ENCODE peak calls at places on chromosomes 16 and 17, in nine cellular contexts. One of them, this sample, is unnamed.

GRCh38 chr16:1871974-1872635 is at the start of gene MEIOB:
- DNase-seq in HepG2: no peak
- DNase-seq in prostate gland: no peak
- DNase-seq in AG04450: no peak
- DNase-seq in fibroblast of mammary gland: no peak
- DNase-seq in fibroblast of villous mesenchyme: peak; percentile 38
- DNase-seq in BE2C: peak; percentile 83
- DNase-seq in brain microvascular endothelial cell: peak; percentile 2
- DNase-seq in heart left ventricle: no peak
- DNase-seq in this sample: peak; percentile 19

GRCh38 chr17:6361733-6362132 is 73.2 kb downstream of the AIPL1 start:
- DNase-seq in fibroblast of mammary gland: no peak
- DNase-seq in fibroblast of villous mesenchyme: no peak
- DNase-seq in AG04450: no peak
- DNase-seq in HepG2: no peak
- DNase-seq in prostate gland: no peak
- DNase-seq in heart left ventricle: no peak
- DNase-seq in brain microvascular endothelial cell: no peak
- DNase-seq in BE2C: no peak
- DNase-seq in this sample: peak; percentile 16

GRCh38 chr17:79214940-79215604 is 140.4 kb downstream of the ENGASE start:
- DNase-seq in fibroblast of villous mesenchyme: no peak
- DNase-seq in heart left ventricle: no peak
- DNase-seq in AG04450: no peak
- DNase-seq in BE2C: no peak
- DNase-seq in fibroblast of mammary gland: no peak
- DNase-seq in brain microvascular endothelial cell: no peak
- DNase-seq in HepG2: no peak
- DNase-seq in prostate gland: no peak
- DNase-seq in this sample: no peak

GRCh38 chr17:37358098-37358829 is 17.5 kb upstream of the C17orf78 start:
- DNase-seq in brain microvascular endothelial cell: peak; percentile 47
- DNase-seq in heart left ventricle: peak; percentile 50
- DNase-seq in BE2C: peak; percentile 84
- DNase-seq in fibroblast of mammary gland: peak; percentile 42
- DNase-seq in prostate gland: peak; percentile 68
- DNase-seq in fibroblast of villous mesenchyme: peak; percentile 67
- DNase-seq in HepG2: peak; percentile 81
- DNase-seq in AG04450: no peak
- DNase-seq in this sample: peak; percentile 58

GRCh38 chr16:66129196-66129595 is 237.3 kb upstream of the CDH5 start:
- DNase-seq in BE2C: no peak
- DNase-seq in brain microvascular endothelial cell: no peak
- DNase-seq in AG04450: no peak
- DNase-seq in heart left ventricle: no peak
- DNase-seq in prostate gland: no peak
- DNase-seq in fibroblast of mammary gland: no peak
- DNase-seq in fibroblast of villous mesenchyme: no peak
- DNase-seq in HepG2: no peak
- DNase-seq in this sample: no peak

GRCh38 chr16:10629592-10629963 is 49.2 kb upstream of the EMP2 start:
- DNase-seq in AG04450: no peak
- DNase-seq in fibroblast of mammary gland: no peak
- DNase-seq in heart left ventricle: no peak
- DNase-seq in brain microvascular endothelial cell: no peak
- DNase-seq in prostate gland: no peak
- DNase-seq in BE2C: no peak
- DNase-seq in fibroblast of villous mesenchyme: no peak
- DNase-seq in HepG2: no peak
- DNase-seq in this sample: no peak

GRCh38 chr16:71708696-71709095 is 15.8 kb downstream of the PHLPP2 start:
- DNase-seq in fibroblast of mammary gland: no peak
- DNase-seq in HepG2: no peak
- DNase-seq in AG04450: no peak
- DNase-seq in brain microvascular endothelial cell: no peak
- DNase-seq in fibroblast of villous mesenchyme: no peak
- DNase-seq in prostate gland: no peak
- DNase-seq in heart left ventricle: no peak
- DNase-seq in BE2C: no peak
- DNase-seq in this sample: no peak

GRCh38 chr17:78537217-78537860 is 39.9 kb downstream of the DNAH17 start:
- DNase-seq in HepG2: no peak
- DNase-seq in fibroblast of mammary gland: no peak
- DNase-seq in AG04450: no peak
- DNase-seq in fibroblast of villous mesenchyme: no peak
- DNase-seq in brain microvascular endothelial cell: no peak
- DNase-seq in heart left ventricle: no peak
- DNase-seq in prostate gland: no peak
- DNase-seq in BE2C: no peak
- DNase-seq in this sample: no peak

GRCh38 chr16:57013268-57013667 is 23.9 kb downstream of the NLRC5 start:
- DNase-seq in fibroblast of villous mesenchyme: peak; percentile 77
- DNase-seq in fibroblast of mammary gland: peak; percentile 52
- DNase-seq in HepG2: no peak
- DNase-seq in BE2C: no peak
- DNase-seq in prostate gland: no peak
- DNase-seq in brain microvascular endothelial cell: no peak
- DNase-seq in heart left ventricle: no peak
- DNase-seq in AG04450: no peak
- DNase-seq in this sample: peak; percentile 58

GRCh38 chr16:21950782-21951521 is 2.2 kb upstream of the UQCRC2 start:
- DNase-seq in AG04450: no peak
- DNase-seq in fibroblast of villous mesenchyme: peak; percentile 22
- DNase-seq in HepG2: peak; percentile 54
- DNase-seq in prostate gland: no peak
- DNase-seq in heart left ventricle: no peak
- DNase-seq in BE2C: peak; percentile 27
- DNase-seq in fibroblast of mammary gland: peak; percentile 48
- DNase-seq in brain microvascular endothelial cell: peak; percentile 18
- DNase-seq in this sample: peak; percentile 59

GRCh38 chr16:86061318-86061695 is 162.3 kb downstream of the IRF8 start:
- DNase-seq in brain microvascular endothelial cell: no peak
- DNase-seq in heart left ventricle: no peak
- DNase-seq in prostate gland: no peak
- DNase-seq in AG04450: no peak
- DNase-seq in BE2C: no peak
- DNase-seq in fibroblast of villous mesenchyme: no peak
- DNase-seq in HepG2: no peak
- DNase-seq in fibroblast of mammary gland: no peak
- DNase-seq in this sample: no peak

GRCh38 chr17:36460265-36460937 is 26.1 kb upstream of the ZNHIT3 start:
- DNase-seq in AG04450: no peak
- DNase-seq in HepG2: no peak
- DNase-seq in brain microvascular endothelial cell: no peak
- DNase-seq in fibroblast of villous mesenchyme: no peak
- DNase-seq in heart left ventricle: no peak
- DNase-seq in fibroblast of mammary gland: no peak
- DNase-seq in BE2C: no peak
- DNase-seq in prostate gland: no peak
- DNase-seq in this sample: no peak

GRCh38 chr16:67181346-67181745 is 2.4 kb downstream of the MATCAP1 start:
- DNase-seq in brain microvascular endothelial cell: peak; percentile 69
- DNase-seq in BE2C: no peak
- DNase-seq in AG04450: peak; percentile 79
- DNase-seq in heart left ventricle: no peak
- DNase-seq in fibroblast of villous mesenchyme: peak; percentile 79
- DNase-seq in fibroblast of mammary gland: peak; percentile 95
- DNase-seq in prostate gland: no peak
- DNase-seq in HepG2: no peak
- DNase-seq in this sample: peak; percentile 80

GRCh38 chr17:35953720-35954119 is 10.2 kb upstream of the LYZL6 start:
- DNase-seq in HepG2: no peak
- DNase-seq in BE2C: no peak
- DNase-seq in prostate gland: no peak
- DNase-seq in fibroblast of villous mesenchyme: no peak
- DNase-seq in AG04450: no peak
- DNase-seq in heart left ventricle: no peak
- DNase-seq in brain microvascular endothelial cell: no peak
- DNase-seq in fibroblast of mammary gland: no peak
- DNase-seq in this sample: no peak

GRCh38 chr17:49963626-49964538 is 5.1 kb upstream of the DLX4 start:
- DNase-seq in fibroblast of mammary gland: no peak
- DNase-seq in heart left ventricle: no peak
- DNase-seq in brain microvascular endothelial cell: no peak
- DNase-seq in AG04450: no peak
- DNase-seq in HepG2: no peak
- DNase-seq in fibroblast of villous mesenchyme: peak; percentile 8
- DNase-seq in BE2C: no peak
- DNase-seq in prostate gland: no peak
- DNase-seq in this sample: no peak

GRCh38 chr16:25279491-25279890 is 21.8 kb upstream of the ZKSCAN2 start:
- DNase-seq in fibroblast of villous mesenchyme: no peak
- DNase-seq in prostate gland: no peak
- DNase-seq in HepG2: no peak
- DNase-seq in fibroblast of mammary gland: no peak
- DNase-seq in heart left ventricle: no peak
- DNase-seq in AG04450: no peak
- DNase-seq in brain microvascular endothelial cell: no peak
- DNase-seq in BE2C: no peak
- DNase-seq in this sample: no peak

GRCh38 chr16:50297301-50298074 is 31.1 kb downstream of the ADCY7 start:
- DNase-seq in BE2C: peak; percentile 77
- DNase-seq in prostate gland: no peak
- DNase-seq in fibroblast of villous mesenchyme: no peak
- DNase-seq in fibroblast of mammary gland: no peak
- DNase-seq in HepG2: peak; percentile 57
- DNase-seq in AG04450: no peak
- DNase-seq in heart left ventricle: peak; percentile 40
- DNase-seq in brain microvascular endothelial cell: no peak
- DNase-seq in this sample: no peak

GRCh38 chr17:68515238-68515637 is 3.0 kb downstream of the PRKAR1A start:
- DNase-seq in BE2C: no peak
- DNase-seq in heart left ventricle: peak; percentile 37
- DNase-seq in brain microvascular endothelial cell: peak; percentile 27
- DNase-seq in prostate gland: no peak
- DNase-seq in AG04450: no peak
- DNase-seq in HepG2: no peak
- DNase-seq in fibroblast of mammary gland: no peak
- DNase-seq in fibroblast of villous mesenchyme: no peak
- DNase-seq in this sample: peak; percentile 63
- H3K4me3 ChIP-seq in BE2C: peak overlapping the region; percentile 94
- H3K4me3 ChIP-seq in heart left ventricle: peak overlapping the region; percentile 71
- H3K4me3 ChIP-seq in brain microvascular endothelial cell: peak overlapping the region; percentile 86
- H3K4me3 ChIP-seq in prostate gland: no peak overlapping the region
- H3K4me3 ChIP-seq in AG04450: peak overlapping the region; percentile 97
- H3K4me3 ChIP-seq in HepG2: peak overlapping the region; percentile 91
- H3K4me3 ChIP-seq in fibroblast of mammary gland: peak overlapping the region; percentile 80
- H3K4me3 ChIP-seq in fibroblast of villous mesenchyme: peak overlapping the region; percentile 77
- H3K4me3 ChIP-seq in this sample: peak overlapping the region; percentile 66

GRCh38 chr17:74262601-74263000 is 11.4 kb upstream of the DNAI2 start:
- DNase-seq in brain microvascular endothelial cell: no peak
- DNase-seq in BE2C: no peak
- DNase-seq in fibroblast of mammary gland: no peak
- DNase-seq in AG04450: no peak
- DNase-seq in HepG2: no peak
- DNase-seq in prostate gland: no peak
- DNase-seq in heart left ventricle: no peak
- DNase-seq in fibroblast of villous mesenchyme: no peak
- DNase-seq in this sample: no peak

GRCh38 chr17:74260525-74260850 is 13.5 kb upstream of the DNAI2 start:
- DNase-seq in HepG2: no peak
- DNase-seq in heart left ventricle: no peak
- DNase-seq in prostate gland: no peak
- DNase-seq in brain microvascular endothelial cell: no peak
- DNase-seq in fibroblast of villous mesenchyme: no peak
- DNase-seq in BE2C: no peak
- DNase-seq in AG04450: no peak
- DNase-seq in fibroblast of mammary gland: no peak
- DNase-seq in this sample: no peak

GRCh38 chr17:74257311-74257710 is 16.7 kb upstream of the DNAI2 start:
- DNase-seq in fibroblast of villous mesenchyme: no peak
- DNase-seq in AG04450: no peak
- DNase-seq in fibroblast of mammary gland: no peak
- DNase-seq in BE2C: no peak
- DNase-seq in brain microvascular endothelial cell: no peak
- DNase-seq in HepG2: no peak
- DNase-seq in heart left ventricle: no peak
- DNase-seq in prostate gland: no peak
- DNase-seq in this sample: no peak

GRCh38 chr17:74259667-74260524 is 14.1 kb upstream of the DNAI2 start:
- DNase-seq in heart left ventricle: no peak
- DNase-seq in fibroblast of mammary gland: no peak
- DNase-seq in prostate gland: no peak
- DNase-seq in brain microvascular endothelial cell: no peak
- DNase-seq in AG04450: no peak
- DNase-seq in BE2C: no peak
- DNase-seq in fibroblast of villous mesenchyme: no peak
- DNase-seq in HepG2: no peak
- DNase-seq in this sample: no peak
- TF ChIP-seq CTCF in heart left ventricle: no peak
- TF ChIP-seq CTCF in fibroblast of mammary gland: no peak
- TF ChIP-seq CTCF in prostate gland: no peak
- TF ChIP-seq CTCF in brain microvascular endothelial cell: no peak
- TF ChIP-seq CTCF in AG04450: no peak
- TF ChIP-seq CTCF in BE2C: no peak
- TF ChIP-seq CTCF in fibroblast of villous mesenchyme: no peak
- TF ChIP-seq CTCF in HepG2: no peak
- TF ChIP-seq CTCF in this sample: no peak

GRCh38 chr17:7889166-7889584 is 586 bp downstream of the CHD3 start:
- DNase-seq in prostate gland: peak; percentile 96
- DNase-seq in fibroblast of mammary gland: peak; percentile 96
- DNase-seq in heart left ventricle: peak; percentile 99
- DNase-seq in brain microvascular endothelial cell: peak; percentile 70
- DNase-seq in HepG2: peak; percentile 85
- DNase-seq in AG04450: peak; percentile 67
- DNase-seq in BE2C: peak; percentile 95
- DNase-seq in fibroblast of villous mesenchyme: peak; percentile 96
- DNase-seq in this sample: peak; percentile 84
- H3K4me3 ChIP-seq in prostate gland: peak overlapping the region; percentile 77
- H3K4me3 ChIP-seq in fibroblast of mammary gland: peak overlapping the region; percentile 21
- H3K4me3 ChIP-seq in heart left ventricle: no peak overlapping the region
- H3K4me3 ChIP-seq in brain microvascular endothelial cell: peak overlapping the region; percentile 5
- H3K4me3 ChIP-seq in HepG2: peak overlapping the region; percentile 76
- H3K4me3 ChIP-seq in AG04450: peak overlapping the region; percentile 66
- H3K4me3 ChIP-seq in BE2C: peak overlapping the region; percentile 55
- H3K4me3 ChIP-seq in fibroblast of villous mesenchyme: peak overlapping the region; percentile 22
- H3K4me3 ChIP-seq in this sample: no peak overlapping the region

GRCh38 chr16:27179500-27180072 is 23.7 kb upstream of the KDM8 start:
- DNase-seq in BE2C: peak; percentile 80
- DNase-seq in prostate gland: peak; percentile 57
- DNase-seq in fibroblast of mammary gland: peak; percentile 71
- DNase-seq in fibroblast of villous mesenchyme: peak; percentile 76
- DNase-seq in HepG2: peak; percentile 72
- DNase-seq in brain microvascular endothelial cell: peak; percentile 82
- DNase-seq in heart left ventricle: peak; percentile 89
- DNase-seq in AG04450: no peak
- DNase-seq in this sample: peak; percentile 76

GRCh38 chr16:27175888-27176287 is 27.4 kb upstream of the KDM8 start:
- DNase-seq in prostate gland: no peak
- DNase-seq in fibroblast of villous mesenchyme: no peak
- DNase-seq in HepG2: no peak
- DNase-seq in AG04450: no peak
- DNase-seq in BE2C: no peak
- DNase-seq in heart left ventricle: no peak
- DNase-seq in fibroblast of mammary gland: peak; percentile 19
- DNase-seq in brain microvascular endothelial cell: no peak
- DNase-seq in this sample: no peak

GRCh38 chr16:27177031-27177774 is 26.1 kb upstream of the KDM8 start:
- DNase-seq in BE2C: no peak
- DNase-seq in heart left ventricle: no peak
- DNase-seq in prostate gland: no peak
- DNase-seq in AG04450: peak; percentile 62
- DNase-seq in brain microvascular endothelial cell: peak; percentile 72
- DNase-seq in fibroblast of villous mesenchyme: peak; percentile 52
- DNase-seq in fibroblast of mammary gland: peak; percentile 89
- DNase-seq in HepG2: no peak
- DNase-seq in this sample: peak; percentile 82

GRCh38 chr16:27181020-27181419 is 22.3 kb upstream of the KDM8 start:
- DNase-seq in AG04450: no peak
- DNase-seq in brain microvascular endothelial cell: no peak
- DNase-seq in fibroblast of mammary gland: no peak
- DNase-seq in fibroblast of villous mesenchyme: no peak
- DNase-seq in heart left ventricle: no peak
- DNase-seq in BE2C: no peak
- DNase-seq in prostate gland: no peak
- DNase-seq in HepG2: no peak
- DNase-seq in this sample: no peak
- TF ChIP-seq CTCF in AG04450: no peak
- TF ChIP-seq CTCF in brain microvascular endothelial cell: peak; percentile 30
- TF ChIP-seq CTCF in fibroblast of mammary gland: peak; percentile 7
- TF ChIP-seq CTCF in fibroblast of villous mesenchyme: peak; percentile 2
- TF ChIP-seq CTCF in heart left ventricle: no peak
- TF ChIP-seq CTCF in BE2C: peak; percentile 18
- TF ChIP-seq CTCF in prostate gland: no peak
- TF ChIP-seq CTCF in HepG2: peak; percentile 47
- TF ChIP-seq CTCF in this sample: peak; percentile 19